ENCODE peak calls at places on chromosomes 5 and 9, in seven cellular contexts. One of them, this sample, is unnamed.

GRCh38 chr5:178551059-178551458 is 39.1 kb downstream of the COL23A1 start:
- DNase-seq in BJ: no peak
- DNase-seq in body of pancreas: no peak
- DNase-seq in neural crest cell: no peak
- DNase-seq in endothelial cell: no peak
- DNase-seq in activated CD8-positive, alpha-beta T cell treated with anti-CD3 and anti-CD28 coated beads for 36 hours: no peak
- DNase-seq in H1: no peak
- DNase-seq in this sample: no peak

GRCh38 chr9:75892168-75892901 is 1.9 kb downstream of the PCSK5 start:
- DNase-seq in BJ: no peak
- DNase-seq in body of pancreas: peak
- DNase-seq in neural crest cell: peak
- DNase-seq in endothelial cell: peak
- DNase-seq in activated CD8-positive, alpha-beta T cell treated with anti-CD3 and anti-CD28 coated beads for 36 hours: peak
- DNase-seq in H1: no peak
- DNase-seq in this sample: peak

GRCh38 chr5:101306391-101307137 is 403.5 kb upstream of the ST8SIA4 start:
- DNase-seq in BJ: no peak
- DNase-seq in body of pancreas: no peak
- DNase-seq in neural crest cell: no peak
- DNase-seq in endothelial cell: no peak
- DNase-seq in activated CD8-positive, alpha-beta T cell treated with anti-CD3 and anti-CD28 coated beads for 36 hours: no peak
- DNase-seq in H1: no peak
- DNase-seq in this sample: no peak

GRCh38 chr5:143166661-143167420 is 236.6 kb downstream of the NR3C1 start:
- DNase-seq in BJ: no peak
- DNase-seq in body of pancreas: no peak
- DNase-seq in neural crest cell: no peak
- DNase-seq in endothelial cell: no peak
- DNase-seq in activated CD8-positive, alpha-beta T cell treated with anti-CD3 and anti-CD28 coated beads for 36 hours: no peak
- DNase-seq in H1: no peak
- DNase-seq in this sample: no peak

GRCh38 chr5:163409384-163409783 is 28.0 kb upstream of the CCNG1 start:
- DNase-seq in BJ: no peak
- DNase-seq in body of pancreas: no peak
- DNase-seq in neural crest cell: no peak
- DNase-seq in endothelial cell: no peak
- DNase-seq in activated CD8-positive, alpha-beta T cell treated with anti-CD3 and anti-CD28 coated beads for 36 hours: no peak
- DNase-seq in H1: no peak
- DNase-seq in this sample: no peak

GRCh38 chr9:4796988-4797956 is 4.5 kb downstream of the RCL1 start:
- DNase-seq in BJ: no peak
- DNase-seq in body of pancreas: no peak
- DNase-seq in neural crest cell: no peak
- DNase-seq in endothelial cell: peak
- DNase-seq in activated CD8-positive, alpha-beta T cell treated with anti-CD3 and anti-CD28 coated beads for 36 hours: peak
- DNase-seq in H1: no peak
- DNase-seq in this sample: no peak

GRCh38 chr9:127934986-127935385 is 2.7 kb downstream of the DPM2 start:
- DNase-seq in BJ: no peak
- DNase-seq in body of pancreas: no peak
- DNase-seq in neural crest cell: no peak
- DNase-seq in endothelial cell: no peak
- DNase-seq in activated CD8-positive, alpha-beta T cell treated with anti-CD3 and anti-CD28 coated beads for 36 hours: no peak
- DNase-seq in H1: no peak
- DNase-seq in this sample: no peak

GRCh38 chr5:73664796-73665195 is 38.8 kb downstream of the ARHGEF28 start:
- DNase-seq in BJ: no peak
- DNase-seq in body of pancreas: no peak
- DNase-seq in neural crest cell: no peak
- DNase-seq in endothelial cell: no peak
- DNase-seq in activated CD8-positive, alpha-beta T cell treated with anti-CD3 and anti-CD28 coated beads for 36 hours: no peak
- DNase-seq in H1: no peak
- DNase-seq in this sample: no peak

GRCh38 chr5:138733509-138733908 is 19.7 kb upstream of the CTNNA1 start:
- DNase-seq in BJ: no peak
- DNase-seq in body of pancreas: no peak
- DNase-seq in neural crest cell: no peak
- DNase-seq in endothelial cell: no peak
- DNase-seq in activated CD8-positive, alpha-beta T cell treated with anti-CD3 and anti-CD28 coated beads for 36 hours: no peak
- DNase-seq in H1: no peak
- DNase-seq in this sample: no peak

GRCh38 chr9:95189230-95190098 is 128.0 kb downstream of the FANCC start:
- DNase-seq in BJ: no peak
- DNase-seq in body of pancreas: no peak
- DNase-seq in neural crest cell: no peak
- DNase-seq in endothelial cell: peak
- DNase-seq in activated CD8-positive, alpha-beta T cell treated with anti-CD3 and anti-CD28 coated beads for 36 hours: peak
- DNase-seq in H1: no peak
- DNase-seq in this sample: peak

GRCh38 chr5:107424461-107424860 is 246.3 kb downstream of the EFNA5 start:
- DNase-seq in BJ: no peak
- DNase-seq in body of pancreas: no peak
- DNase-seq in neural crest cell: no peak
- DNase-seq in endothelial cell: no peak
- DNase-seq in activated CD8-positive, alpha-beta T cell treated with anti-CD3 and anti-CD28 coated beads for 36 hours: no peak
- DNase-seq in H1: no peak
- DNase-seq in this sample: no peak

GRCh38 chr9:37963936-37964739 is 60.2 kb upstream of the SLC25A51 start:
- DNase-seq in BJ: peak
- DNase-seq in body of pancreas: peak
- DNase-seq in neural crest cell: peak
- DNase-seq in endothelial cell: no peak
- DNase-seq in activated CD8-positive, alpha-beta T cell treated with anti-CD3 and anti-CD28 coated beads for 36 hours: no peak
- DNase-seq in H1: no peak
- DNase-seq in this sample: peak

GRCh38 chr9:113990975-113991471 is 87.1 kb downstream of the AMBP start:
- DNase-seq in BJ: no peak
- DNase-seq in body of pancreas: no peak
- DNase-seq in neural crest cell: no peak
- DNase-seq in endothelial cell: no peak
- DNase-seq in activated CD8-positive, alpha-beta T cell treated with anti-CD3 and anti-CD28 coated beads for 36 hours: no peak
- DNase-seq in H1: no peak
- DNase-seq in this sample: no peak

GRCh38 chr5:14714706-14715105 is 50.2 kb downstream of the OTULIN start:
- DNase-seq in BJ: no peak
- DNase-seq in body of pancreas: no peak
- DNase-seq in neural crest cell: no peak
- DNase-seq in endothelial cell: no peak
- DNase-seq in activated CD8-positive, alpha-beta T cell treated with anti-CD3 and anti-CD28 coated beads for 36 hours: no peak
- DNase-seq in H1: no peak
- DNase-seq in this sample: no peak

GRCh38 chr9:95116820-95117204 is 200.7 kb downstream of the FANCC start:
- DNase-seq in BJ: no peak
- DNase-seq in body of pancreas: peak
- DNase-seq in neural crest cell: no peak
- DNase-seq in endothelial cell: no peak
- DNase-seq in activated CD8-positive, alpha-beta T cell treated with anti-CD3 and anti-CD28 coated beads for 36 hours: no peak
- DNase-seq in H1: no peak
- DNase-seq in this sample: no peak

GRCh38 chr9:133054194-133054890 is 7.4 kb upstream of the CEL start:
- DNase-seq in BJ: no peak
- DNase-seq in body of pancreas: peak
- DNase-seq in neural crest cell: no peak
- DNase-seq in endothelial cell: no peak
- DNase-seq in activated CD8-positive, alpha-beta T cell treated with anti-CD3 and anti-CD28 coated beads for 36 hours: no peak
- DNase-seq in H1: no peak
- DNase-seq in this sample: no peak

GRCh38 chr5:116379306-116379705 is 195.3 kb downstream of the SEMA6A start:
- DNase-seq in BJ: no peak
- DNase-seq in body of pancreas: no peak
- DNase-seq in neural crest cell: no peak
- DNase-seq in endothelial cell: no peak
- DNase-seq in activated CD8-positive, alpha-beta T cell treated with anti-CD3 and anti-CD28 coated beads for 36 hours: no peak
- DNase-seq in H1: no peak
- DNase-seq in this sample: no peak

GRCh38 chr9:136438909-136439549 is 616 bp downstream of the INPP5E start:
- DNase-seq in BJ: no peak
- DNase-seq in body of pancreas: peak
- DNase-seq in neural crest cell: peak
- DNase-seq in endothelial cell: peak
- DNase-seq in activated CD8-positive, alpha-beta T cell treated with anti-CD3 and anti-CD28 coated beads for 36 hours: peak
- DNase-seq in H1: no peak
- DNase-seq in this sample: peak

DNA sequence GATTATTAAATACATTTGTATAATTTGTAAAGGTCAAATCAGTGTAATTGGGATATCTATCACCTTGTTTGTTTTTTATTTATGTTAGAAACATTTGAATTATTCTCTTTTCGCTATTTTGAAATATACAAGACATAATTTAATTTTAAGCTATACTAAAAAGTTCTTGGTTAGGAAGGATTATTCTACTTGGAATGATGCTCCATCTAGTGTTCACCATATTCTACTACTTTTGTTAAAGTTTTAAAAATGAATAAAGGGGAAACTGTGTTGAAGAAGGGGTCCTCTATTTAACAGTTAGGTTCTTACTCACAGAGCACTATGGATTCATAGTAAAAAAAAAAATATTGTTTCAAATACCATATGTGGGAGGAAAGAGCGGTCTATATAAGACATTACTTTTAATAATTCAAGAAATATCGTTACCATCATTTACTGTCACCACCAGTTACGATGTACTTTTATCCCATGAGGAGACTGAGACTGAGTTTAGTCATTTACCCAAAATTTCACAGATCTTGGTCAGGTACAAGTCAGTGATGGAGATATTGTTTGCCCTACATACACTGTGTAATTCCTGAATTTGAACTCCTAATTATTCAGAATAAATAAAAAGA is 6.3 kb upstream of the STOM start:
- DNase-seq in BJ: no peak
- DNase-seq in body of pancreas: no peak
- DNase-seq in neural crest cell: no peak
- DNase-seq in endothelial cell: no peak
- DNase-seq in activated CD8-positive, alpha-beta T cell treated with anti-CD3 and anti-CD28 coated beads for 36 hours: no peak
- DNase-seq in H1: no peak
- DNase-seq in this sample: no peak
- TF ChIP-seq CTCF in BJ: peak
- TF ChIP-seq CTCF in body of pancreas: peak
- TF ChIP-seq CTCF in neural crest cell: peak
- TF ChIP-seq CTCF in endothelial cell: no peak
- TF ChIP-seq CTCF in activated CD8-positive, alpha-beta T cell treated with anti-CD3 and anti-CD28 coated beads for 36 hours: peak
- TF ChIP-seq CTCF in H1: no peak
- TF ChIP-seq CTCF in this sample: no peak

DNA sequence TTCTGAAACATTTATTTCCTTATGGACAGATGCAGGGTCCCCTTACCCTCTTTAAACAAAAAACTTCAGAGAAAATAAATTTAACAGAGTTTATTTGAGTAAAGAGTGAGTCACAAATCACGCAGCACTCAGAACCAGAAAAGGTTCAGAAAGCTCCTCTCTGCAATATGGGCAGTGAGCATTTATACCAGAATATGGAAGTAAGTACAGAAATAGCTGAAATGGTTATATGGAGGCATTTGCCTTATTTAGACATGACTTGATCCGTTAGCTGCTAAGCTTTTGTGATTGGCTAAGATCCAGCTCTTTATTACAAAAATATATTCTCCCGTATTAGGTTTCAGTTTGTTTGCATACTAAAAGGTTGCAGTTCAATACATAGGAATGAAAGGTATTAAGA is 1554.1 kb downstream of the EFNA5 start:
- DNase-seq in BJ: no peak
- DNase-seq in body of pancreas: no peak
- DNase-seq in neural crest cell: no peak
- DNase-seq in endothelial cell: no peak
- DNase-seq in activated CD8-positive, alpha-beta T cell treated with anti-CD3 and anti-CD28 coated beads for 36 hours: no peak
- DNase-seq in H1: no peak
- DNase-seq in this sample: no peak
- TF ChIP-seq CTCF in BJ: no peak
- TF ChIP-seq CTCF in body of pancreas: no peak
- TF ChIP-seq CTCF in neural crest cell: no peak
- TF ChIP-seq CTCF in endothelial cell: no peak
- TF ChIP-seq CTCF in activated CD8-positive, alpha-beta T cell treated with anti-CD3 and anti-CD28 coated beads for 36 hours: no peak
- TF ChIP-seq CTCF in H1: no peak
- TF ChIP-seq CTCF in this sample: no peak

DNA sequence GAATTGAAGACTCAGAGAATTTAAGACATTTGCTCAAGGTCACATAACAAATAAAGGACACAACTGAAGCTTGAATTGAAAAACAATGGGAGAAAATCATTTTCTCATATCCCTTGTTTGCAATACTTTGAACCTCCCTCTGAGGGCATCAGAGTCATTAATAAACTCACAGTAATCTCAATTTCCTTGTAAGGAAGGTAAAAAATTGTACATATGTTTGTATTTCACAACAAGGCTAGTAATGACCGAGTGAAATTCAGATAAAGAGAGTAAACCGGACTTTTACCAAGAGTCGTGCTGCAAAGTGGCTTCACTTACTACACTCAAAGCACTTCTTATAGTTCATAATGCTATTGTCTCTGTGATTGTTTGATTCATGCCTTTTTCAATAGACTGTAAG is 665.0 kb downstream of the NR2F1-AS1 start:
- DNase-seq in BJ: no peak
- DNase-seq in body of pancreas: no peak
- DNase-seq in neural crest cell: no peak
- DNase-seq in endothelial cell: no peak
- DNase-seq in activated CD8-positive, alpha-beta T cell treated with anti-CD3 and anti-CD28 coated beads for 36 hours: no peak
- DNase-seq in H1: no peak
- DNase-seq in this sample: no peak
- TF ChIP-seq CTCF in BJ: peak
- TF ChIP-seq CTCF in body of pancreas: peak
- TF ChIP-seq CTCF in neural crest cell: no peak
- TF ChIP-seq CTCF in endothelial cell: no peak
- TF ChIP-seq CTCF in activated CD8-positive, alpha-beta T cell treated with anti-CD3 and anti-CD28 coated beads for 36 hours: no peak
- TF ChIP-seq CTCF in H1: no peak
- TF ChIP-seq CTCF in this sample: no peak

GRCh38 chr9:130073373-130073772 is 19.7 kb downstream of the GPR107 start:
- DNase-seq in BJ: no peak
- DNase-seq in body of pancreas: no peak
- DNase-seq in neural crest cell: no peak
- DNase-seq in endothelial cell: peak
- DNase-seq in activated CD8-positive, alpha-beta T cell treated with anti-CD3 and anti-CD28 coated beads for 36 hours: no peak
- DNase-seq in H1: no peak
- DNase-seq in this sample: no peak

GRCh38 chr9:130074391-130075115 is 20.8 kb downstream of the GPR107 start:
- DNase-seq in BJ: no peak
- DNase-seq in body of pancreas: no peak
- DNase-seq in neural crest cell: no peak
- DNase-seq in endothelial cell: no peak
- DNase-seq in activated CD8-positive, alpha-beta T cell treated with anti-CD3 and anti-CD28 coated beads for 36 hours: no peak
- DNase-seq in H1: no peak
- DNase-seq in this sample: no peak

GRCh38 chr9:130084337-130084736 is 30.6 kb downstream of the GPR107 start:
- DNase-seq in BJ: no peak
- DNase-seq in body of pancreas: no peak
- DNase-seq in neural crest cell: no peak
- DNase-seq in endothelial cell: no peak
- DNase-seq in activated CD8-positive, alpha-beta T cell treated with anti-CD3 and anti-CD28 coated beads for 36 hours: no peak
- DNase-seq in H1: no peak
- DNase-seq in this sample: no peak

GRCh38 chr9:130072515-130073235 is 19.0 kb downstream of the GPR107 start:
- DNase-seq in BJ: no peak
- DNase-seq in body of pancreas: no peak
- DNase-seq in neural crest cell: no peak
- DNase-seq in endothelial cell: no peak
- DNase-seq in activated CD8-positive, alpha-beta T cell treated with anti-CD3 and anti-CD28 coated beads for 36 hours: peak
- DNase-seq in H1: no peak
- DNase-seq in this sample: no peak

DNA sequence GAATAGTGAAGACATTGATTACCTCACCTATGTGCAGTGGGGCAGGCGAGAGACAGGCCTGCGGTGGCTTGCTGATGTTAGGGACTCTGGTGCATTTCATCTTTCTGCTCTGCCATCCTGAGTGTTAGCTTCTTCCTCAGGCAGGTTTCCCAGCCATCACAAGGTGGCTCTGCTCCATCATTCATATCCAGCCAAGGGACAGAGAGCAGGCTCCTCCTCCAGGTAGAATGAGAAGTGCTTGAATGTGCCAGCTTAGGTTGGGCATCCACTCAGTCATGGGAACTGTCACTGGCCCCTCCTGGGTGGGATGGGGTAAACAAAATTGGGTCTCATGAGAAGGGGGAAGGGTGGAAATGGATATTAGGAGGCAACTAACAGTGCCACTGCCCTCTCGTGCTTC is 24.8 kb downstream of the GPR107 start:
- DNase-seq in BJ: no peak
- DNase-seq in body of pancreas: no peak
- DNase-seq in neural crest cell: no peak
- DNase-seq in endothelial cell: no peak
- DNase-seq in activated CD8-positive, alpha-beta T cell treated with anti-CD3 and anti-CD28 coated beads for 36 hours: no peak
- DNase-seq in H1: no peak
- DNase-seq in this sample: no peak
- TF ChIP-seq CTCF in BJ: no peak
- TF ChIP-seq CTCF in body of pancreas: no peak
- TF ChIP-seq CTCF in neural crest cell: no peak
- TF ChIP-seq CTCF in endothelial cell: no peak
- TF ChIP-seq CTCF in activated CD8-positive, alpha-beta T cell treated with anti-CD3 and anti-CD28 coated beads for 36 hours: no peak
- TF ChIP-seq CTCF in H1: no peak
- TF ChIP-seq CTCF in this sample: no peak